ENCODE peak calls at places on chromosome 3, in six cellular contexts. One of them, this sample, is unnamed.

GRCh38 chr3:29694783-29695182 is 413.9 kb downstream of the RBMS3 start:
- DNase-seq in endothelial cell of umbilical vein: peak
- DNase-seq in activated B cell treated with CpG ODN at 0.5 μM for 24 hours: no peak
- DNase-seq in HFF-Myc: peak
- DNase-seq in WTC11: no peak
- DNase-seq in GM20000: no peak
- DNase-seq in this sample: no peak

GRCh38 chr3:17466028-17466427 is 276.4 kb downstream of the TBC1D5 start:
- DNase-seq in WTC11: no peak
- DNase-seq in HFF-Myc: no peak
- DNase-seq in GM20000: no peak
- DNase-seq in activated B cell treated with CpG ODN at 0.5 μM for 24 hours: no peak
- DNase-seq in endothelial cell of umbilical vein: no peak
- DNase-seq in this sample: no peak

GRCh38 chr3:194204036-194204792 is 68.3 kb downstream of the HES1 start:
- DNase-seq in endothelial cell of umbilical vein: no peak
- DNase-seq in WTC11: peak
- DNase-seq in activated B cell treated with CpG ODN at 0.5 μM for 24 hours: peak
- DNase-seq in GM20000: peak
- DNase-seq in HFF-Myc: no peak
- DNase-seq in this sample: no peak

GRCh38 chr3:127011270-127011992 is 28.5 kb downstream of the PLXNA1 start:
- DNase-seq in activated B cell treated with CpG ODN at 0.5 μM for 24 hours: no peak
- DNase-seq in HFF-Myc: no peak
- DNase-seq in GM20000: no peak
- DNase-seq in endothelial cell of umbilical vein: no peak
- DNase-seq in WTC11: no peak
- DNase-seq in this sample: no peak

GRCh38 chr3:33749546-33750215 is 31.6 kb upstream of the CLASP2 start:
- DNase-seq in GM20000: no peak
- DNase-seq in WTC11: no peak
- DNase-seq in HFF-Myc: no peak
- DNase-seq in activated B cell treated with CpG ODN at 0.5 μM for 24 hours: no peak
- DNase-seq in endothelial cell of umbilical vein: no peak
- DNase-seq in this sample: no peak

GRCh38 chr3:38374221-38374620 is 27.6 kb downstream of the XYLB start:
- DNase-seq in endothelial cell of umbilical vein: no peak
- DNase-seq in GM20000: no peak
- DNase-seq in WTC11: no peak
- DNase-seq in activated B cell treated with CpG ODN at 0.5 μM for 24 hours: no peak
- DNase-seq in HFF-Myc: no peak
- DNase-seq in this sample: no peak

GRCh38 chr3:100516843-100517242 is 24.4 kb downstream of the TMEM45A start:
- DNase-seq in endothelial cell of umbilical vein: no peak
- DNase-seq in GM20000: no peak
- DNase-seq in HFF-Myc: peak
- DNase-seq in activated B cell treated with CpG ODN at 0.5 μM for 24 hours: no peak
- DNase-seq in WTC11: no peak
- DNase-seq in this sample: no peak

GRCh38 chr3:160023476-160023875 is 34.8 kb downstream of the IL12A start:
- DNase-seq in endothelial cell of umbilical vein: no peak
- DNase-seq in HFF-Myc: no peak
- DNase-seq in activated B cell treated with CpG ODN at 0.5 μM for 24 hours: no peak
- DNase-seq in WTC11: no peak
- DNase-seq in GM20000: no peak
- DNase-seq in this sample: no peak

GRCh38 chr3:115239717-115240116 is 92.6 kb upstream of the ZBTB20 start:
- DNase-seq in GM20000: no peak
- DNase-seq in WTC11: no peak
- DNase-seq in activated B cell treated with CpG ODN at 0.5 μM for 24 hours: no peak
- DNase-seq in endothelial cell of umbilical vein: peak
- DNase-seq in HFF-Myc: peak
- DNase-seq in this sample: no peak

GRCh38 chr3:61847784-61848462 is 286.6 kb downstream of the PTPRG start:
- DNase-seq in endothelial cell of umbilical vein: peak
- DNase-seq in HFF-Myc: no peak
- DNase-seq in GM20000: no peak
- DNase-seq in activated B cell treated with CpG ODN at 0.5 μM for 24 hours: no peak
- DNase-seq in WTC11: no peak
- DNase-seq in this sample: no peak

GRCh38 chr3:12670365-12670764 is 6.4 kb upstream of the RAF1 start:
- DNase-seq in endothelial cell of umbilical vein: no peak
- DNase-seq in WTC11: no peak
- DNase-seq in HFF-Myc: no peak
- DNase-seq in GM20000: no peak
- DNase-seq in activated B cell treated with CpG ODN at 0.5 μM for 24 hours: no peak
- DNase-seq in this sample: no peak

GRCh38 chr3:177050466-177051237 is 146.6 kb downstream of the TBL1XR1 start:
- DNase-seq in GM20000: no peak
- DNase-seq in WTC11: no peak
- DNase-seq in HFF-Myc: no peak
- DNase-seq in activated B cell treated with CpG ODN at 0.5 μM for 24 hours: no peak
- DNase-seq in endothelial cell of umbilical vein: peak
- DNase-seq in this sample: no peak

GRCh38 chr3:11721114-11721440 is 77.4 kb upstream of the VGLL4 start:
- DNase-seq in GM20000: no peak
- DNase-seq in WTC11: no peak
- DNase-seq in endothelial cell of umbilical vein: no peak
- DNase-seq in HFF-Myc: no peak
- DNase-seq in activated B cell treated with CpG ODN at 0.5 μM for 24 hours: no peak
- DNase-seq in this sample: no peak

GRCh38 chr3:53740946-53741345 is 105.3 kb downstream of the CHDH start:
- DNase-seq in activated B cell treated with CpG ODN at 0.5 μM for 24 hours: no peak
- DNase-seq in HFF-Myc: no peak
- DNase-seq in WTC11: no peak
- DNase-seq in endothelial cell of umbilical vein: no peak
- DNase-seq in GM20000: no peak
- DNase-seq in this sample: no peak

GRCh38 chr3:37310666-37311050 is 136.3 kb upstream of the LRRFIP2 start:
- DNase-seq in endothelial cell of umbilical vein: no peak
- DNase-seq in WTC11: no peak
- DNase-seq in activated B cell treated with CpG ODN at 0.5 μM for 24 hours: no peak
- DNase-seq in HFF-Myc: no peak
- DNase-seq in GM20000: no peak
- DNase-seq in this sample: no peak

GRCh38 chr3:113948015-113948917 is 453 bp downstream of the ZDHHC23 start:
- DNase-seq in HFF-Myc: no peak
- DNase-seq in endothelial cell of umbilical vein: peak
- DNase-seq in WTC11: peak
- DNase-seq in GM20000: no peak
- DNase-seq in activated B cell treated with CpG ODN at 0.5 μM for 24 hours: no peak
- DNase-seq in this sample: peak

GRCh38 chr3:37990527-37990926 is at the start of gene VILL:
- DNase-seq in HFF-Myc: no peak
- DNase-seq in WTC11: no peak
- DNase-seq in activated B cell treated with CpG ODN at 0.5 μM for 24 hours: no peak
- DNase-seq in endothelial cell of umbilical vein: no peak
- DNase-seq in GM20000: no peak
- DNase-seq in this sample: peak

GRCh38 chr3:55128201-55128870 is 200.5 kb upstream of the LRTM1 start:
- DNase-seq in GM20000: no peak
- DNase-seq in HFF-Myc: peak
- DNase-seq in activated B cell treated with CpG ODN at 0.5 μM for 24 hours: no peak
- DNase-seq in endothelial cell of umbilical vein: no peak
- DNase-seq in WTC11: no peak
- DNase-seq in this sample: no peak

GRCh38 chr3:13863422-13863821 is 16.4 kb downstream of the WNT7A start:
- DNase-seq in HFF-Myc: no peak
- DNase-seq in WTC11: no peak
- DNase-seq in GM20000: no peak
- DNase-seq in activated B cell treated with CpG ODN at 0.5 μM for 24 hours: no peak
- DNase-seq in endothelial cell of umbilical vein: no peak
- DNase-seq in this sample: no peak

GRCh38 chr3:21013566-21013965 is 737.4 kb downstream of the ZNF385D start:
- DNase-seq in GM20000: no peak
- DNase-seq in endothelial cell of umbilical vein: no peak
- DNase-seq in WTC11: no peak
- DNase-seq in activated B cell treated with CpG ODN at 0.5 μM for 24 hours: no peak
- DNase-seq in HFF-Myc: no peak
- DNase-seq in this sample: no peak

GRCh38 chr3:90080988-90081387 is 973.6 kb downstream of the EPHA3 start:
- DNase-seq in HFF-Myc: no peak
- DNase-seq in WTC11: no peak
- DNase-seq in activated B cell treated with CpG ODN at 0.5 μM for 24 hours: no peak
- DNase-seq in endothelial cell of umbilical vein: no peak
- DNase-seq in GM20000: no peak
- DNase-seq in this sample: no peak

GRCh38 chr3:111484666-111485065 is 57.3 kb upstream of the CD96 start:
- DNase-seq in GM20000: no peak
- DNase-seq in HFF-Myc: peak
- DNase-seq in activated B cell treated with CpG ODN at 0.5 μM for 24 hours: no peak
- DNase-seq in endothelial cell of umbilical vein: no peak
- DNase-seq in WTC11: no peak
- DNase-seq in this sample: no peak

GRCh38 chr3:47294392-47294791 is 11.6 kb downstream of the KLHL18 start:
- DNase-seq in WTC11: no peak
- DNase-seq in activated B cell treated with CpG ODN at 0.5 μM for 24 hours: no peak
- DNase-seq in HFF-Myc: no peak
- DNase-seq in GM20000: no peak
- DNase-seq in endothelial cell of umbilical vein: no peak
- DNase-seq in this sample: no peak

GRCh38 chr3:78867409-78868372 is 900.1 kb downstream of the ROBO1 start:
- DNase-seq in WTC11: no peak
- DNase-seq in activated B cell treated with CpG ODN at 0.5 μM for 24 hours: no peak
- DNase-seq in HFF-Myc: no peak
- DNase-seq in GM20000: no peak
- DNase-seq in endothelial cell of umbilical vein: peak
- DNase-seq in this sample: no peak

GRCh38 chr3:193788189-193788946 is 195.4 kb downstream of the OPA1 start:
- DNase-seq in HFF-Myc: no peak
- DNase-seq in endothelial cell of umbilical vein: peak
- DNase-seq in GM20000: peak
- DNase-seq in WTC11: peak
- DNase-seq in activated B cell treated with CpG ODN at 0.5 μM for 24 hours: peak
- DNase-seq in this sample: no peak

GRCh38 chr3:99108508-99108907 is 207.0 kb upstream of the DCBLD2 start:
- DNase-seq in HFF-Myc: peak
- DNase-seq in WTC11: no peak
- DNase-seq in GM20000: no peak
- DNase-seq in endothelial cell of umbilical vein: peak
- DNase-seq in activated B cell treated with CpG ODN at 0.5 μM for 24 hours: no peak
- DNase-seq in this sample: no peak

GRCh38 chr3:160154033-160154432 is 71.2 kb upstream of the C3orf80 start:
- DNase-seq in activated B cell treated with CpG ODN at 0.5 μM for 24 hours: no peak
- DNase-seq in GM20000: no peak
- DNase-seq in endothelial cell of umbilical vein: no peak
- DNase-seq in WTC11: no peak
- DNase-seq in HFF-Myc: no peak
- DNase-seq in this sample: no peak

GRCh38 chr3:190064112-190064511 is 56.6 kb downstream of the P3H2 start:
- DNase-seq in activated B cell treated with CpG ODN at 0.5 μM for 24 hours: no peak
- DNase-seq in GM20000: no peak
- DNase-seq in endothelial cell of umbilical vein: peak
- DNase-seq in WTC11: no peak
- DNase-seq in HFF-Myc: no peak
- DNase-seq in this sample: no peak

GRCh38 chr3:88132894-88133293 is 16.9 kb upstream of the C3orf38 start:
- DNase-seq in HFF-Myc: no peak
- DNase-seq in GM20000: no peak
- DNase-seq in endothelial cell of umbilical vein: no peak
- DNase-seq in activated B cell treated with CpG ODN at 0.5 μM for 24 hours: no peak
- DNase-seq in WTC11: no peak
- DNase-seq in this sample: no peak

GRCh38 chr3:146227486-146227885 is 23.4 kb downstream of the PLSCR4 start:
- DNase-seq in endothelial cell of umbilical vein: no peak
- DNase-seq in HFF-Myc: no peak
- DNase-seq in activated B cell treated with CpG ODN at 0.5 μM for 24 hours: no peak
- DNase-seq in GM20000: no peak
- DNase-seq in WTC11: no peak
- DNase-seq in this sample: no peak

GRCh38 chr3:150094150-150094932 is 123.6 kb upstream of the PFN2 start:
- DNase-seq in endothelial cell of umbilical vein: no peak
- DNase-seq in HFF-Myc: no peak
- DNase-seq in GM20000: no peak
- DNase-seq in WTC11: no peak
- DNase-seq in activated B cell treated with CpG ODN at 0.5 μM for 24 hours: no peak
- DNase-seq in this sample: no peak

GRCh38 chr3:183377307-183377959 is 51.0 kb downstream of the MCF2L2 start:
- DNase-seq in activated B cell treated with CpG ODN at 0.5 μM for 24 hours: no peak
- DNase-seq in HFF-Myc: no peak
- DNase-seq in GM20000: no peak
- DNase-seq in endothelial cell of umbilical vein: no peak
- DNase-seq in WTC11: no peak
- DNase-seq in this sample: no peak

GRCh38 chr3:72523409-72524172 is 324.7 kb downstream of the SHQ1 start:
- DNase-seq in GM20000: peak
- DNase-seq in HFF-Myc: no peak
- DNase-seq in endothelial cell of umbilical vein: no peak
- DNase-seq in activated B cell treated with CpG ODN at 0.5 μM for 24 hours: peak
- DNase-seq in WTC11: no peak
- DNase-seq in this sample: no peak

GRCh38 chr3:75906555-75907112 is 121.3 kb upstream of the ZNF717 start:
- DNase-seq in activated B cell treated with CpG ODN at 0.5 μM for 24 hours: no peak
- DNase-seq in WTC11: peak
- DNase-seq in HFF-Myc: no peak
- DNase-seq in GM20000: no peak
- DNase-seq in endothelial cell of umbilical vein: no peak
- DNase-seq in this sample: no peak
- TF ChIP-seq CTCF in activated B cell treated with CpG ODN at 0.5 μM for 24 hours: no peak
- TF ChIP-seq CTCF in WTC11: no peak
- TF ChIP-seq CTCF in HFF-Myc: no peak
- TF ChIP-seq CTCF in GM20000: no peak
- TF ChIP-seq CTCF in endothelial cell of umbilical vein: no peak
- TF ChIP-seq CTCF in this sample: no peak

GRCh38 chr3:101638262-101638745 is 38.6 kb downstream of the ZBTB11 start:
- DNase-seq in endothelial cell of umbilical vein: no peak
- DNase-seq in GM20000: no peak
- DNase-seq in WTC11: peak
- DNase-seq in HFF-Myc: no peak
- DNase-seq in activated B cell treated with CpG ODN at 0.5 μM for 24 hours: no peak
- DNase-seq in this sample: no peak
- TF ChIP-seq CTCF in endothelial cell of umbilical vein: no peak
- TF ChIP-seq CTCF in GM20000: no peak
- TF ChIP-seq CTCF in WTC11: no peak
- TF ChIP-seq CTCF in HFF-Myc: no peak
- TF ChIP-seq CTCF in activated B cell treated with CpG ODN at 0.5 μM for 24 hours: no peak
- TF ChIP-seq CTCF in this sample: no peak

GRCh38 chr3:133135303-133135702 is 97.1 kb downstream of the TMEM108 start:
- DNase-seq in activated B cell treated with CpG ODN at 0.5 μM for 24 hours: no peak
- DNase-seq in endothelial cell of umbilical vein: no peak
- DNase-seq in GM20000: no peak
- DNase-seq in WTC11: no peak
- DNase-seq in HFF-Myc: no peak
- DNase-seq in this sample: no peak
- TF ChIP-seq CTCF in activated B cell treated with CpG ODN at 0.5 μM for 24 hours: no peak
- TF ChIP-seq CTCF in endothelial cell of umbilical vein: no peak
- TF ChIP-seq CTCF in GM20000: no peak
- TF ChIP-seq CTCF in WTC11: no peak
- TF ChIP-seq CTCF in HFF-Myc: no peak
- TF ChIP-seq CTCF in this sample: no peak

DNA sequence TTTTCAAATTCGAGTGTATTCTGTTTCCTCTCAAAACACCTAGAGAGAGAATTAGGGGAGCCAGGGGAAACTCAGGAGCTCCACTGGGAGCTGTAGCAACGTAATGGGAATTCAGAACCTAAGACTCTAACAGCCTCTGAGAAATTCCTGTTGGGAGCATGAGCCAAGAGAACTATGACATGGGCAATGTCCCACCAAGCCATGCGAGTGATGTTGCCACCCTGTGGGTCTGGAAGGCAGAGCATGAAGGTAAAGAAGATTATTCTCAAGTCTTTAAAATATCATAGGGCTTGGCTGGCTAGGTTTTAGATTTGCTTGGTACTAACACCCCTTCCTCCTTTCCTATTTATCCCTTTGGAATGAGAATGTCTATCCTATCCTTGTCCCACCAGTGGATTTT is 392.6 kb upstream of the ADAMTS9 start:
- DNase-seq in GM20000: no peak
- DNase-seq in HFF-Myc: no peak
- DNase-seq in WTC11: no peak
- DNase-seq in activated B cell treated with CpG ODN at 0.5 μM for 24 hours: no peak
- DNase-seq in endothelial cell of umbilical vein: peak
- DNase-seq in this sample: no peak
- TF ChIP-seq CTCF in GM20000: no peak
- TF ChIP-seq CTCF in HFF-Myc: no peak
- TF ChIP-seq CTCF in WTC11: no peak
- TF ChIP-seq CTCF in activated B cell treated with CpG ODN at 0.5 μM for 24 hours: no peak
- TF ChIP-seq CTCF in endothelial cell of umbilical vein: no peak
- TF ChIP-seq CTCF in this sample: no peak